ENCODE peak calls at places on chromosome 6, in four cellular contexts. F is kidney, E is fibroblast of lung, D is tibial artery. H is an unnamed sample.

GRCh38 chr6:121697921-121698320 is 262.5 kb downstream of the GJA1 start:
- DNase-seq in D (no peak), E (no peak), F (no peak), H (no peak)

GRCh38 chr6:166587631-166588413 is 1.3 kb upstream of the RAMACL start:
- DNase-seq in D (no peak), E (no peak), F (no peak), H (no peak)

GRCh38 chr6:47306887-47307286 is 2.8 kb downstream of the TNFRSF21 start:
- DNase-seq in E (no peak), F (no peak), D (no peak), H (peak; percentile 49)

GRCh38 chr6:93048381-93048780 is 371.0 kb downstream of the EPHA7 start:
- DNase-seq in F (no peak), D (no peak), E (no peak), H (no peak)

GRCh38 chr6:70336976-70337375 is 34.1 kb upstream of the COL9A1 start:
- DNase-seq in E (no peak), F (no peak), D (no peak), H (no peak)

GRCh38 chr6:44044154-44044539 is 83.1 kb downstream of the MRPL14 start:
- DNase-seq in E (peak; percentile 38), D (no peak), F (peak; percentile 19), H (no peak)

GRCh38 chr6:136889271-136890193 is 32.6 kb upstream of the SLC35D3 start:
- DNase-seq in F (no peak), D (no peak), E (no peak), H (no peak)

GRCh38 chr6:31493875-31494694 is 3.9 kb upstream of the MICB start:
- DNase-seq in E (peak; percentile 76), D (peak; percentile 90), F (peak; percentile 90), H (no peak)

GRCh38 chr6:23511797-23512196 is 614.2 kb upstream of the NRSN1 start:
- DNase-seq in F (no peak), D (no peak), E (no peak), H (no peak)

GRCh38 chr6:45003961-45004360 is 324.2 kb upstream of the RUNX2 start:
- DNase-seq in E (no peak), F (no peak), D (no peak), H (no peak)

GRCh38 chr6:14910692-14911547 is 334.9 kb upstream of the JARID2 start:
- DNase-seq in D (peak; percentile 59), F (peak; percentile 86), E (peak; percentile 48), H (no peak)

GRCh38 chr6:79431469-79431868 is 105.8 kb downstream of the LCA5 start:
- DNase-seq in F (no peak), D (no peak), E (no peak), H (no peak)

GRCh38 chr6:44478158-44478557 is 90.7 kb downstream of the CDC5L start:
- DNase-seq in F (no peak), E (no peak), D (no peak), H (no peak)

GRCh38 chr6:170175644-170176620 is 114.9 kb downstream of the DLL1 start:
- DNase-seq in D (no peak), E (no peak), F (peak; percentile 79), H (no peak)

GRCh38 chr6:14934011-14934410 is 311.9 kb upstream of the JARID2 start:
- DNase-seq in F (no peak), D (no peak), E (no peak), H (no peak)

GRCh38 chr6:111220383-111221031 is 133.2 kb downstream of the SLC16A10 start:
- DNase-seq in F (no peak), D (no peak), E (no peak), H (no peak)

GRCh38 chr6:129264480-129265045 is 381.6 kb downstream of the LAMA2 start:
- DNase-seq in F (no peak), D (no peak), E (peak; percentile 9), H (no peak)

GRCh38 chr6:52552278-52552643 is 24.6 kb downstream of the TRAM2 start:
- DNase-seq in D (no peak), E (no peak), F (no peak), H (no peak)

GRCh38 chr6:131519670-131520436 is 53.2 kb upstream of the ARG1 start:
- DNase-seq in D (no peak), F (no peak), E (peak; percentile 51), H (peak; percentile 5)

GRCh38 chr6:117327149-117328004 is 62.0 kb downstream of the VGLL2 start:
- DNase-seq in F (no peak), E (no peak), D (no peak), H (no peak)

GRCh38 chr6:106913676-106914280 is 60.8 kb downstream of the CD24 start:
- DNase-seq in D (no peak), F (no peak), E (no peak), H (peak; percentile 92)

GRCh38 chr6:91834813-91835212 is 1247.9 kb upstream of the MAP3K7 start:
- DNase-seq in D (no peak), F (no peak), E (no peak), H (no peak)

GRCh38 chr6:101516553-101516952 is 123.0 kb downstream of the GRIK2 start:
- DNase-seq in D (no peak), F (no peak), E (no peak), H (no peak)

GRCh38 chr6:107614828-107615227 is 124.9 kb downstream of the SOBP start:
- DNase-seq in E (no peak), F (no peak), D (no peak), H (no peak)

GRCh38 chr6:18262812-18263560 is 1.3 kb downstream of the DEK start:
- DNase-seq in D (no peak), F (no peak), E (no peak), H (no peak)

GRCh38 chr6:16061833-16062232 is 67.1 kb upstream of the MYLIP start:
- DNase-seq in D (no peak), E (no peak), F (no peak), H (peak; percentile 51)

GRCh38 chr6:16060039-16060438 is 68.8 kb upstream of the MYLIP start:
- DNase-seq in F (no peak), E (no peak), D (no peak), H (no peak)

GRCh38 chr6:16058188-16058780 is 70.6 kb upstream of the MYLIP start:
- DNase-seq in F (no peak), D (no peak), E (no peak), H (no peak)

GRCh38 chr6:16057411-16057810 is 71.5 kb upstream of the MYLIP start:
- DNase-seq in E (no peak), D (no peak), F (no peak), H (peak; percentile 82)

DNA sequence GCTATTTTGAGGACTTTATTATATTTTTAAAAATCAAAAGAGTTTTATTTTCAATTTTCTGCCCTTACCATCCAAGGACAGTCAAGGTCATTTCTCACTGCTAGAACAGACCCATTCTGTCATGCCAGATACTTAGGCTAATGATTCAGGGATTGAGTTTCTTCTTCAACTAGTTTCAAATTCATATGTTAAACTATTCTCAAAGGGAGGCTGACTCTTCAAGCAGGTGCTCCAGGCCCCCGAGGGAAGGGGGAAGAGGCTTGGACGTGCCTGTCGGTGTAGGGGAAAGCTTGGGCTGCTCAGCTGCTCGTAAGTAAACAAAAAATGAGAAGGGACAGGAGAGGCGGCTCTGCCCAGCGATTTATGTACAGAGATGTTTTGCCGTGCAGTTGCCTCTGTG is 69.4 kb upstream of the MYLIP start:
- DNase-seq in E (no peak), D (no peak), F (no peak), H (no peak)
- H3K4me1 ChIP-seq in E (no peaks in the 10 kb centered on the region), D (no peaks in the 10 kb centered on the region), F (no peaks in the 10 kb centered on the region), H (peaks cover 5% of the 10 kb centered on the region)

GRCh38 chr6:2855061-2855519 is 13.4 kb upstream of the SERPINB1 start:
- DNase-seq in F (no peak), E (no peak), D (no peak), H (no peak)

GRCh38 chr6:2854394-2854982 is 12.8 kb upstream of the SERPINB1 start:
- DNase-seq in F (no peak), D (no peak), E (no peak), H (no peak)

GRCh38 chr6:2852514-2852855 is 10.8 kb upstream of the SERPINB1 start:
- DNase-seq in E (no peak), F (no peak), D (no peak), H (no peak)

GRCh38 chr6:2852921-2853322 is 11.3 kb upstream of the SERPINB1 start:
- DNase-seq in D (no peak), F (no peak), E (no peak), H (no peak)

DNA sequence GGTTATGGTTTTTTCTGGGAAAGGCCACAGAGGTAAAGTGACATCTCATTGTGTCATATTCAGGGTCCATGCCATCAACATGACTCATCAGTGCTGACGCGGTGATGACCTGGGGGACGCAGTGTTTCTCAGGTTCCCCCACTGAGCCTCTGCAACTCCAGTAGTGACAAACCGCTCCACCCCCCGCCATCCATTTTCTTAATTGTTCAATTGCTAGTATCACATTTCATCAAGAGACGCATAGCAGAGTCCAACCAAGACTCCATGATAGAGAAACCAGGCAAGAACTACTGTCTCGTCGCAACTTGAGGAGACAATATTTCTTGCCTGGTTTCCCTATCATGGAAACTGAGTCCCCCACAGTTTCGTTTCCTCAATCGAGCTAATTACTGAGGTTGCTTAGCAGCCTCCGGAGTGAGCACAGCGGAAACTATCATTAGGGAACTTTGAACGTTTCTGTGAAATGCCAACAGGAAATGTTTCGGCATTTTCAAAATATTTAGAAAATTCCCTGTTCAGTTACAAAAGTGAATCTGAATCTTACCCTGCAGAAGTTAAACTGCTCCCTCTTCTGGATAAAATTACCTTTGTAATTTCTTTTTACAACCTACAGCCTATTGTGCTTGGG is 12.2 kb upstream of the SERPINB1 start:
- DNase-seq in F (peak; percentile 84), E (peak; percentile 72), D (no peak), H (peak; percentile 71)
- TF ChIP-seq CTCF in F (peak; percentile 37), E (peak; percentile 44), D (peak; percentile 51), H (peak; percentile 75)

GRCh38 chr6:75201901-75202672 is 3.8 kb downstream of the COL12A1 start:
- DNase-seq in F (peak; percentile 78), E (peak; percentile 41), D (peak; percentile 54), H (no peak)

GRCh38 chr6:75202676-75203131 is 3.1 kb downstream of the COL12A1 start:
- DNase-seq in F (peak; percentile 56), E (peak; percentile 40), D (no peak), H (no peak)

GRCh38 chr6:75196051-75196743 is 9.7 kb downstream of the COL12A1 start:
- DNase-seq in D (no peak), E (peak; percentile 72), F (no peak), H (peak; percentile 94)

GRCh38 chr6:75201076-75201475 is 4.8 kb downstream of the COL12A1 start:
- DNase-seq in D (no peak), E (no peak), F (no peak), H (no peak)

DNA sequence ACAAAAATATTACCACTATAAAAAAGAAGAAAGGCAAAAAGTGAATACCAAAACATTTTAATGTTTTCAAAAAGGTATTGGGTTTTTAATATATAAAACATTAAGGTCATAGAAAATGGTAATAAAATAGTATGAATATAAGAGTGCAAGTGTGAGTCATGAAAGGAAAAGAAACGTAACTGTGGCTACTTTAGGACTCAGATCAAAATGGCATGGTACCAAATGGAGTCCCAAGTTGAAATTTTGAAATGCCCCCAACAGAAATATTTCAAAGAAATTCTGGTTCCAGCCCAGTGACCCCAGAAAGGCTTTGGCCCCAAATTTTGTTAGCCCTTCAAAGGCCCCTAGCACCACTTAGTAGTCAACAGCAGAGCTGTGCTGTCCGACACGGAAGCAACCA is 6.0 kb downstream of the COL12A1 start:
- DNase-seq in E (peak; percentile 43), D (no peak), F (no peak), H (no peak)
- H3K4me1 ChIP-seq in E (peaks cover 7% of the 10 kb centered on the region), D (no peaks in the 10 kb centered on the region), F (no peaks in the 10 kb centered on the region), H (peaks cover 26% of the 10 kb centered on the region)

DNA sequence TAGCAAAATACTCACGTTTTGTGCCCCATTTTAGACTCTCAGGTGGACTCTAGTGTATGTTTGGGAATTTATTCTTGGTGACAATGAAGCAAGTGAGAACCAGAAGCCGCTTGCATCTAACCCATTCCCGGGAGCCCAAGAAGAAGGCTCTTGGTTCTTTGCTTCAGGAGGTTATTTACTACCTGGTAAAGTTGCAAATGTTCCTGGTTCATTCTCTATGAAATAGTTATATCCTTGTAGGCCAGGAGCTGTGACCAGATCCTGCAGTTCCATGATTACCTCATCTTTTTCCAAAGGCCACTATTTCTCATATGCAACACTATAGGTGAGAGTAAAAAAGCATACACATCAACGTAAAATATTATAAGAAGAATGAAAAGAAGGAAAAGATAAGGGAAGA is 60.9 kb upstream of the FABP7 start:
- DNase-seq in D (no peak), E (no peak), F (no peak), H (no peak)
- TF ChIP-seq CTCF in D (no peak), E (no peak), F (no peak), H (no peak)

H was measured in foreskin keratinocyte.